ENCODE peak calls at places on chromosomes 12 and 14, in seven cellular contexts. One of them, this sample, is unnamed.

GRCh38 chr12:89247541-89247942 is 104.8 kb downstream of the DUSP6 start:
- DNase-seq in nucleus accumbens: no peak
- DNase-seq in stimulated activated naive CD4-positive, alpha-beta T cell: no peak
- DNase-seq in HT1080: peak; percentile 48
- DNase-seq in mucosa of descending colon: no peak
- DNase-seq in upper lobe of left lung: no peak
- DNase-seq in astrocyte of the spinal cord: peak; percentile 15
- DNase-seq in this sample: no peak

GRCh38 chr14:74921987-74922751 is 891 bp downstream of the RPS6KL1 start:
- DNase-seq in nucleus accumbens: no peak
- DNase-seq in stimulated activated naive CD4-positive, alpha-beta T cell: no peak
- DNase-seq in HT1080: no peak
- DNase-seq in mucosa of descending colon: no peak
- DNase-seq in upper lobe of left lung: no peak
- DNase-seq in astrocyte of the spinal cord: no peak
- DNase-seq in this sample: no peak

GRCh38 chr14:58637040-58637390 is 747 bp upstream of the DACT1 start:
- DNase-seq in nucleus accumbens: peak; percentile 40
- DNase-seq in stimulated activated naive CD4-positive, alpha-beta T cell: no peak
- DNase-seq in HT1080: no peak
- DNase-seq in mucosa of descending colon: peak; percentile 53
- DNase-seq in upper lobe of left lung: peak; percentile 72
- DNase-seq in astrocyte of the spinal cord: peak; percentile 95
- DNase-seq in this sample: peak; percentile 52

GRCh38 chr14:104928391-104929133 is 3.9 kb downstream of the PLD4 start:
- DNase-seq in nucleus accumbens: no peak
- DNase-seq in stimulated activated naive CD4-positive, alpha-beta T cell: no peak
- DNase-seq in HT1080: no peak
- DNase-seq in mucosa of descending colon: no peak
- DNase-seq in upper lobe of left lung: peak; percentile 82
- DNase-seq in astrocyte of the spinal cord: no peak
- DNase-seq in this sample: no peak

GRCh38 chr12:116708826-116709756 is 28.8 kb downstream of the SPRING1 start:
- DNase-seq in nucleus accumbens: peak; percentile 85
- DNase-seq in stimulated activated naive CD4-positive, alpha-beta T cell: peak; percentile 21
- DNase-seq in HT1080: peak; percentile 77
- DNase-seq in mucosa of descending colon: peak; percentile 59
- DNase-seq in upper lobe of left lung: no peak
- DNase-seq in astrocyte of the spinal cord: peak; percentile 49
- DNase-seq in this sample: peak; percentile 55

GRCh38 chr12:53508534-53509199 is 1.4 kb upstream of the NPFF start:
- DNase-seq in nucleus accumbens: peak; percentile 78
- DNase-seq in stimulated activated naive CD4-positive, alpha-beta T cell: peak; percentile 75
- DNase-seq in HT1080: peak; percentile 87
- DNase-seq in mucosa of descending colon: peak; percentile 94
- DNase-seq in upper lobe of left lung: no peak
- DNase-seq in astrocyte of the spinal cord: peak; percentile 68
- DNase-seq in this sample: peak; percentile 73

GRCh38 chr14:22589096-22589839 is at the start of gene DAD1:
- DNase-seq in nucleus accumbens: peak; percentile 97
- DNase-seq in stimulated activated naive CD4-positive, alpha-beta T cell: peak; percentile 99
- DNase-seq in HT1080: peak; percentile 99
- DNase-seq in mucosa of descending colon: peak; percentile 100
- DNase-seq in upper lobe of left lung: peak; percentile 99
- DNase-seq in astrocyte of the spinal cord: peak; percentile 99
- DNase-seq in this sample: peak; percentile 99

GRCh38 chr12:53103860-53104305 is 597 bp downstream of the SOAT2 start:
- DNase-seq in nucleus accumbens: no peak
- DNase-seq in stimulated activated naive CD4-positive, alpha-beta T cell: no peak
- DNase-seq in HT1080: no peak
- DNase-seq in mucosa of descending colon: no peak
- DNase-seq in upper lobe of left lung: no peak
- DNase-seq in astrocyte of the spinal cord: no peak
- DNase-seq in this sample: no peak

GRCh38 chr12:96811083-96811482 is 96.0 kb upstream of the NEDD1 start:
- DNase-seq in nucleus accumbens: no peak
- DNase-seq in stimulated activated naive CD4-positive, alpha-beta T cell: no peak
- DNase-seq in HT1080: peak; percentile 96
- DNase-seq in mucosa of descending colon: no peak
- DNase-seq in upper lobe of left lung: no peak
- DNase-seq in astrocyte of the spinal cord: peak; percentile 90
- DNase-seq in this sample: no peak

GRCh38 chr14:81137316-81137715 is 83.4 kb downstream of the GTF2A1 start:
- DNase-seq in nucleus accumbens: no peak
- DNase-seq in stimulated activated naive CD4-positive, alpha-beta T cell: no peak
- DNase-seq in HT1080: peak; percentile 94
- DNase-seq in mucosa of descending colon: no peak
- DNase-seq in upper lobe of left lung: no peak
- DNase-seq in astrocyte of the spinal cord: peak; percentile 51
- DNase-seq in this sample: no peak

GRCh38 chr12:512933-513332 is 53.2 kb downstream of the B4GALNT3 start:
- DNase-seq in nucleus accumbens: no peak
- DNase-seq in stimulated activated naive CD4-positive, alpha-beta T cell: no peak
- DNase-seq in HT1080: no peak
- DNase-seq in mucosa of descending colon: no peak
- DNase-seq in upper lobe of left lung: no peak
- DNase-seq in astrocyte of the spinal cord: no peak
- DNase-seq in this sample: no peak

GRCh38 chr14:96136361-96136760 is 68.3 kb upstream of the BDKRB2 start:
- DNase-seq in nucleus accumbens: no peak
- DNase-seq in stimulated activated naive CD4-positive, alpha-beta T cell: no peak
- DNase-seq in HT1080: peak; percentile 85
- DNase-seq in mucosa of descending colon: no peak
- DNase-seq in upper lobe of left lung: no peak
- DNase-seq in astrocyte of the spinal cord: peak; percentile 64
- DNase-seq in this sample: no peak

GRCh38 chr12:120736404-120737331 is 11.0 kb downstream of the ACADS start:
- DNase-seq in nucleus accumbens: no peak
- DNase-seq in stimulated activated naive CD4-positive, alpha-beta T cell: no peak
- DNase-seq in HT1080: no peak
- DNase-seq in mucosa of descending colon: no peak
- DNase-seq in upper lobe of left lung: peak; percentile 74
- DNase-seq in astrocyte of the spinal cord: no peak
- DNase-seq in this sample: no peak

GRCh38 chr14:100558226-100558625 is 29.0 kb downstream of the BEGAIN start:
- DNase-seq in nucleus accumbens: no peak
- DNase-seq in stimulated activated naive CD4-positive, alpha-beta T cell: no peak
- DNase-seq in HT1080: no peak
- DNase-seq in mucosa of descending colon: no peak
- DNase-seq in upper lobe of left lung: peak; percentile 54
- DNase-seq in astrocyte of the spinal cord: no peak
- DNase-seq in this sample: no peak

GRCh38 chr12:68495666-68496065 is 115.0 kb upstream of the RAP1B start:
- DNase-seq in nucleus accumbens: no peak
- DNase-seq in stimulated activated naive CD4-positive, alpha-beta T cell: no peak
- DNase-seq in HT1080: peak; percentile 10
- DNase-seq in mucosa of descending colon: no peak
- DNase-seq in upper lobe of left lung: no peak
- DNase-seq in astrocyte of the spinal cord: peak; percentile 58
- DNase-seq in this sample: no peak

GRCh38 chr12:6582196-6582595 is 14.1 kb upstream of the NOP2 start:
- DNase-seq in nucleus accumbens: no peak
- DNase-seq in stimulated activated naive CD4-positive, alpha-beta T cell: no peak
- DNase-seq in HT1080: no peak
- DNase-seq in mucosa of descending colon: no peak
- DNase-seq in upper lobe of left lung: no peak
- DNase-seq in astrocyte of the spinal cord: no peak
- DNase-seq in this sample: no peak

GRCh38 chr12:108495054-108495453 is 20.0 kb upstream of the FICD start:
- DNase-seq in nucleus accumbens: no peak
- DNase-seq in stimulated activated naive CD4-positive, alpha-beta T cell: no peak
- DNase-seq in HT1080: peak; percentile 52
- DNase-seq in mucosa of descending colon: no peak
- DNase-seq in upper lobe of left lung: no peak
- DNase-seq in astrocyte of the spinal cord: peak; percentile 32
- DNase-seq in this sample: peak; percentile 18

GRCh38 chr12:27901959-27902358 is 70.6 kb downstream of the PTHLH start:
- DNase-seq in nucleus accumbens: no peak
- DNase-seq in stimulated activated naive CD4-positive, alpha-beta T cell: no peak
- DNase-seq in HT1080: no peak
- DNase-seq in mucosa of descending colon: no peak
- DNase-seq in upper lobe of left lung: no peak
- DNase-seq in astrocyte of the spinal cord: peak; percentile 44
- DNase-seq in this sample: no peak

GRCh38 chr14:90159147-90159546 is 97.2 kb upstream of the PSMC1 start:
- DNase-seq in nucleus accumbens: no peak
- DNase-seq in stimulated activated naive CD4-positive, alpha-beta T cell: no peak
- DNase-seq in HT1080: no peak
- DNase-seq in mucosa of descending colon: no peak
- DNase-seq in upper lobe of left lung: no peak
- DNase-seq in astrocyte of the spinal cord: no peak
- DNase-seq in this sample: no peak

GRCh38 chr12:110917467-110917866 is 2.9 kb downstream of the MYL2 start:
- DNase-seq in nucleus accumbens: no peak
- DNase-seq in stimulated activated naive CD4-positive, alpha-beta T cell: no peak
- DNase-seq in HT1080: peak; percentile 87
- DNase-seq in mucosa of descending colon: no peak
- DNase-seq in upper lobe of left lung: no peak
- DNase-seq in astrocyte of the spinal cord: peak; percentile 62
- DNase-seq in this sample: no peak

GRCh38 chr12:111757361-111758119 is 9.2 kb upstream of the ALDH2 start:
- DNase-seq in nucleus accumbens: peak; percentile 29
- DNase-seq in stimulated activated naive CD4-positive, alpha-beta T cell: no peak
- DNase-seq in HT1080: peak; percentile 58
- DNase-seq in mucosa of descending colon: peak; percentile 50
- DNase-seq in upper lobe of left lung: peak; percentile 44
- DNase-seq in astrocyte of the spinal cord: peak; percentile 69
- DNase-seq in this sample: peak; percentile 56

GRCh38 chr12:109795023-109795422 is 38.2 kb downstream of the TRPV4 start:
- DNase-seq in nucleus accumbens: no peak
- DNase-seq in stimulated activated naive CD4-positive, alpha-beta T cell: no peak
- DNase-seq in HT1080: peak; percentile 59
- DNase-seq in mucosa of descending colon: no peak
- DNase-seq in upper lobe of left lung: no peak
- DNase-seq in astrocyte of the spinal cord: no peak
- DNase-seq in this sample: no peak

GRCh38 chr12:1810201-1810930 is 10.0 kb upstream of the LRTM2 start:
- DNase-seq in nucleus accumbens: no peak
- DNase-seq in stimulated activated naive CD4-positive, alpha-beta T cell: no peak
- DNase-seq in HT1080: peak; percentile 80
- DNase-seq in mucosa of descending colon: no peak
- DNase-seq in upper lobe of left lung: no peak
- DNase-seq in astrocyte of the spinal cord: no peak
- DNase-seq in this sample: no peak

GRCh38 chr14:77133718-77134338 is 7.8 kb downstream of the ZDHHC22 start:
- DNase-seq in nucleus accumbens: peak; percentile 20
- DNase-seq in stimulated activated naive CD4-positive, alpha-beta T cell: peak; percentile 26
- DNase-seq in HT1080: peak; percentile 38
- DNase-seq in mucosa of descending colon: peak; percentile 63
- DNase-seq in upper lobe of left lung: peak; percentile 83
- DNase-seq in astrocyte of the spinal cord: peak; percentile 60
- DNase-seq in this sample: peak; percentile 59

GRCh38 chr12:124086299-124086898 is 113.4 kb downstream of the ZNF664 start:
- DNase-seq in nucleus accumbens: no peak
- DNase-seq in stimulated activated naive CD4-positive, alpha-beta T cell: no peak
- DNase-seq in HT1080: no peak
- DNase-seq in mucosa of descending colon: no peak
- DNase-seq in upper lobe of left lung: no peak
- DNase-seq in astrocyte of the spinal cord: no peak
- DNase-seq in this sample: no peak

GRCh38 chr14:57982802-57983201 is 116.9 kb upstream of the SLC35F4 start:
- DNase-seq in nucleus accumbens: no peak
- DNase-seq in stimulated activated naive CD4-positive, alpha-beta T cell: no peak
- DNase-seq in HT1080: no peak
- DNase-seq in mucosa of descending colon: no peak
- DNase-seq in upper lobe of left lung: no peak
- DNase-seq in astrocyte of the spinal cord: no peak
- DNase-seq in this sample: no peak

GRCh38 chr14:77485901-77486678 is 12.5 kb downstream of the ISM2 start:
- DNase-seq in nucleus accumbens: no peak
- DNase-seq in stimulated activated naive CD4-positive, alpha-beta T cell: no peak
- DNase-seq in HT1080: peak; percentile 87
- DNase-seq in mucosa of descending colon: no peak
- DNase-seq in upper lobe of left lung: no peak
- DNase-seq in astrocyte of the spinal cord: peak; percentile 61
- DNase-seq in this sample: no peak

GRCh38 chr12:114661245-114661644 is 22.7 kb downstream of the TBX3 start:
- DNase-seq in nucleus accumbens: no peak
- DNase-seq in stimulated activated naive CD4-positive, alpha-beta T cell: no peak
- DNase-seq in HT1080: no peak
- DNase-seq in mucosa of descending colon: no peak
- DNase-seq in upper lobe of left lung: no peak
- DNase-seq in astrocyte of the spinal cord: no peak
- DNase-seq in this sample: no peak

GRCh38 chr12:110543252-110543959 is 39.7 kb downstream of the PPTC7 start:
- DNase-seq in nucleus accumbens: peak; percentile 32
- DNase-seq in stimulated activated naive CD4-positive, alpha-beta T cell: no peak
- DNase-seq in HT1080: no peak
- DNase-seq in mucosa of descending colon: peak; percentile 65
- DNase-seq in upper lobe of left lung: no peak
- DNase-seq in astrocyte of the spinal cord: peak; percentile 93
- DNase-seq in this sample: peak; percentile 70

GRCh38 chr12:75944905-75945412 is 86.6 kb downstream of the PHLDA1 start:
- DNase-seq in nucleus accumbens: no peak
- DNase-seq in stimulated activated naive CD4-positive, alpha-beta T cell: no peak
- DNase-seq in HT1080: no peak
- DNase-seq in mucosa of descending colon: no peak
- DNase-seq in upper lobe of left lung: no peak
- DNase-seq in astrocyte of the spinal cord: no peak
- DNase-seq in this sample: no peak

GRCh38 chr12:27539191-27539631 is 15.2 kb downstream of the PPFIBP1 start:
- DNase-seq in nucleus accumbens: no peak
- DNase-seq in stimulated activated naive CD4-positive, alpha-beta T cell: no peak
- DNase-seq in HT1080: no peak
- DNase-seq in mucosa of descending colon: no peak
- DNase-seq in upper lobe of left lung: no peak
- DNase-seq in astrocyte of the spinal cord: no peak
- DNase-seq in this sample: no peak

GRCh38 chr14:68797180-68797670 is 4.4 kb upstream of the ZFP36L1 start:
- DNase-seq in nucleus accumbens: no peak
- DNase-seq in stimulated activated naive CD4-positive, alpha-beta T cell: no peak
- DNase-seq in HT1080: no peak
- DNase-seq in mucosa of descending colon: no peak
- DNase-seq in upper lobe of left lung: no peak
- DNase-seq in astrocyte of the spinal cord: no peak
- DNase-seq in this sample: no peak

GRCh38 chr14:60220084-60220483 is 28.9 kb upstream of the PPM1A start:
- DNase-seq in nucleus accumbens: no peak
- DNase-seq in stimulated activated naive CD4-positive, alpha-beta T cell: no peak
- DNase-seq in HT1080: no peak
- DNase-seq in mucosa of descending colon: no peak
- DNase-seq in upper lobe of left lung: no peak
- DNase-seq in astrocyte of the spinal cord: no peak
- DNase-seq in this sample: no peak

GRCh38 chr12:64616221-64616620 is 5.9 kb downstream of the RASSF3 start:
- DNase-seq in nucleus accumbens: no peak
- DNase-seq in stimulated activated naive CD4-positive, alpha-beta T cell: no peak
- DNase-seq in HT1080: no peak
- DNase-seq in mucosa of descending colon: no peak
- DNase-seq in upper lobe of left lung: no peak
- DNase-seq in astrocyte of the spinal cord: no peak
- DNase-seq in this sample: no peak

GRCh38 chr14:54722791-54723432 is 156.0 kb downstream of the SAMD4A start:
- DNase-seq in nucleus accumbens: no peak
- DNase-seq in stimulated activated naive CD4-positive, alpha-beta T cell: no peak
- DNase-seq in HT1080: peak; percentile 37
- DNase-seq in mucosa of descending colon: no peak
- DNase-seq in upper lobe of left lung: no peak
- DNase-seq in astrocyte of the spinal cord: peak; percentile 47
- DNase-seq in this sample: no peak

GRCh38 chr12:47270782-47271664 is 191.3 kb upstream of the AMIGO2 start:
- DNase-seq in nucleus accumbens: no peak
- DNase-seq in stimulated activated naive CD4-positive, alpha-beta T cell: no peak
- DNase-seq in HT1080: peak; percentile 97
- DNase-seq in mucosa of descending colon: no peak
- DNase-seq in upper lobe of left lung: no peak
- DNase-seq in astrocyte of the spinal cord: peak; percentile 91
- DNase-seq in this sample: no peak

GRCh38 chr12:95114766-95115450 is 41.5 kb upstream of the NR2C1 start:
- DNase-seq in nucleus accumbens: no peak
- DNase-seq in stimulated activated naive CD4-positive, alpha-beta T cell: no peak
- DNase-seq in HT1080: peak; percentile 66
- DNase-seq in mucosa of descending colon: no peak
- DNase-seq in upper lobe of left lung: no peak
- DNase-seq in astrocyte of the spinal cord: no peak
- DNase-seq in this sample: no peak

This sample was measured in left colon.